ENCODE peak calls at places on chromosomes 13 and 19, in four cellular contexts. B is H9; D is activated CD8-positive, alpha-beta memory T cell treated with anti-CD3 and anti-CD28 coated beads for 1 hour; A is cardiac fibroblast. O is an unnamed sample.
A peak's percentile ranks its signal among the peaks of the same experiment; 100 is the strongest.

GRCh38 chr19:44176590-44176989 is 11.7 kb downstream of the ZNF226 start:
- DNase-seq in D (no peak), B (no peak), A (no peak), O (no peak)

GRCh38 chr13:113456116-113456702 is 2.9 kb upstream of the ADPRHL1 start:
- DNase-seq in B (no peak), A (no peak), D (no peak), O (no peak)

GRCh38 chr13:97344250-97345175 is 89.5 kb upstream of the RAP2A start:
- DNase-seq in A (peak; percentile 80), B (no peak), D (no peak), O (peak; percentile 77)

GRCh38 chr19:47021536-47022139 is 2.0 kb downstream of the NPAS1 start:
- DNase-seq in A (no peak), D (no peak), B (peak; percentile 55), O (no peak)

GRCh38 chr13:44417876-44418275 is 44.3 kb downstream of the SERP2 start:
- DNase-seq in A (no peak), B (no peak), D (no peak), O (no peak)

GRCh38 chr19:46068345-46069258 is 27.8 kb upstream of the IGFL4 start:
- DNase-seq in B (no peak), A (peak; percentile 86), D (no peak), O (no peak)

GRCh38 chr19:36136975-36137686 is 2.7 kb upstream of the CAPNS1 start:
- DNase-seq in D (no peak), B (no peak), A (peak; percentile 73), O (no peak)

GRCh38 chr19:43779147-43779819 is 1.5 kb downstream of the KCNN4 start:
- DNase-seq in A (no peak), D (no peak), B (no peak), O (no peak)

GRCh38 chr19:40610396-40611064 is 9.4 kb downstream of the LTBP4 start:
- DNase-seq in B (peak; percentile 35), D (no peak), A (no peak), O (peak; percentile 55)

GRCh38 chr19:49445997-49446396 is 4.7 kb upstream of the SLC17A7 start:
- DNase-seq in A (no peak), D (no peak), B (no peak), O (no peak)

GRCh38 chr19:42480335-42481095 is 37.8 kb upstream of the CXCL17 start:
- DNase-seq in B (no peak), A (peak; percentile 52), D (no peak), O (no peak)

GRCh38 chr19:31438401-31439269 is 89.4 kb upstream of the TSHZ3 start:
- DNase-seq in A (no peak), B (no peak), D (no peak), O (no peak)

GRCh38 chr13:57787058-57787791 is 155.7 kb downstream of the PCDH17 start:
- DNase-seq in D (no peak), B (peak; percentile 51), A (no peak), O (peak; percentile 23)

GRCh38 chr19:55683449-55684261 is 8.6 kb downstream of the EPN1 start:
- DNase-seq in A (no peak), D (no peak), B (no peak), O (no peak)

GRCh38 chr13:109274188-109274821 is 512.1 kb downstream of the IRS2 start:
- DNase-seq in A (peak; percentile 87), B (peak; percentile 63), D (no peak), O (peak; percentile 22)

GRCh38 chr19:56115490-56115889 is 5.6 kb downstream of the ZNF787 start:
- DNase-seq in D (no peak), B (no peak), A (no peak), O (no peak)

GRCh38 chr19:47310819-47311218 is 1.2 kb downstream of the C5AR1 start:
- DNase-seq in D (no peak), A (no peak), B (no peak), O (peak; percentile 28)

GRCh38 chr19:16070366-16070990 is 5.8 kb upstream of the TPM4 start:
- DNase-seq in D (peak; percentile 72), A (no peak), B (no peak), O (no peak)

GRCh38 chr13:39410089-39410901 is 192.7 kb downstream of the LHFPL6 start:
- DNase-seq in B (no peak), A (peak; percentile 90), D (no peak), O (no peak)

GRCh38 chr13:37326319-37326718 is 220.9 kb upstream of the CSNK1A1L start:
- DNase-seq in B (no peak), D (no peak), A (peak; percentile 43), O (no peak)

GRCh38 chr13:25292301-25292700 is 5.0 kb upstream of the MTMR6 start:
- DNase-seq in A (peak; percentile 17), B (peak; percentile 36), D (no peak), O (no peak)

GRCh38 chr13:26968431-26969335 is 202.9 kb downstream of the USP12 start:
- DNase-seq in B (no peak), D (no peak), A (no peak), O (no peak)

GRCh38 chr19:41785653-41786052 is 10.7 kb upstream of the CEACAM3 start:
- DNase-seq in A (peak; percentile 77), D (no peak), B (peak; percentile 86), O (peak; percentile 66)

GRCh38 chr13:26872444-26873173 is 112.0 kb upstream of the GPR12 start:
- DNase-seq in D (peak; percentile 3), A (peak; percentile 29), B (peak; percentile 81), O (peak; percentile 88)

GRCh38 chr19:39160523-39160861 is 34.9 kb downstream of the PAK4 start:
- DNase-seq in D (no peak), B (no peak), A (peak; percentile 74), O (peak; percentile 76)

GRCh38 chr19:16019691-16020448 is 56.4 kb upstream of the TPM4 start:
- DNase-seq in A (no peak), D (no peak), B (no peak), O (no peak)

GRCh38 chr13:100333141-100333540 is 244.2 kb downstream of the PCCA start:
- DNase-seq in D (no peak), A (no peak), B (no peak), O (no peak)

GRCh38 chr19:51016798-51017683 is 2.5 kb downstream of the KLK10 start:
- DNase-seq in A (peak; percentile 61), B (peak; percentile 94), D (no peak), O (peak; percentile 87)

GRCh38 chr19:58380037-58380735 is 644 bp downstream of the ZNF837 start:
- DNase-seq in B (no peak), A (no peak), D (no peak), O (no peak)

GRCh38 chr13:23671902-23672301 is 101.7 kb downstream of the TNFRSF19 start:
- DNase-seq in D (no peak), A (peak; percentile 31), B (no peak), O (no peak)

GRCh38 chr19:33393286-33394005 is 19.9 kb downstream of the CEBPG start:
- DNase-seq in A (no peak), B (no peak), D (no peak), O (no peak)

GRCh38 chr13:27617801-27618411 is 2.4 kb downstream of the LNX2 start:
- DNase-seq in B (no peak), D (no peak), A (no peak), O (no peak)

GRCh38 chr13:65926750-65927171 is 1303.4 kb downstream of the PCDH9 start:
- DNase-seq in D (no peak), B (peak; percentile 79), A (peak; percentile 39), O (no peak)

GRCh38 chr13:104318121-104318520 is 1251.9 kb upstream of the SLC10A2 start:
- DNase-seq in A (peak; percentile 58), B (no peak), D (no peak), O (no peak)

GRCh38 chr19:37217533-37217854 is 520 bp upstream of the ZNF383 start:
- DNase-seq in A (no peak), B (no peak), D (no peak), O (no peak)

GRCh38 chr13:73715910-73716257 is 418.3 kb downstream of the KLF12 start:
- DNase-seq in A (no peak), B (no peak), D (no peak), O (no peak)

GRCh38 chr13:44809152-44809551 is 180.1 kb downstream of the NUFIP1 start:
- DNase-seq in A (no peak), B (no peak), D (no peak), O (no peak)